ENCODE peak calls at places on chromosomes 12 and 14, in seven cellular contexts. One of them, this sample, is unnamed.

GRCh38 chr12:15171015-15171646 is 50.1 kb downstream of the RERG start:
- DNase-seq in CD8-positive, alpha-beta memory T cell: no peak
- DNase-seq in NCI-H146: no peak
- DNase-seq in GOT3: no peak
- DNase-seq in GM13977: no peak
- DNase-seq in mucosa of descending colon: no peak
- DNase-seq in stimulated activated CD4-positive, alpha-beta T cell treated with anti-CD3 and anti-CD28 coated beads, Interleukin-15, amount 100 ng/mL, for 24 hours: no peak
- DNase-seq in this sample: no peak

GRCh38 chr14:23695220-23695999 is 59.2 kb downstream of the DHRS2 start:
- DNase-seq in NCI-H146: no peak
- DNase-seq in GOT3: no peak
- DNase-seq in mucosa of descending colon: peak; percentile 12
- DNase-seq in GM13977: no peak
- DNase-seq in CD8-positive, alpha-beta memory T cell: no peak
- DNase-seq in stimulated activated CD4-positive, alpha-beta T cell treated with anti-CD3 and anti-CD28 coated beads, Interleukin-15, amount 100 ng/mL, for 24 hours: peak; percentile 4
- DNase-seq in this sample: no peak

GRCh38 chr12:125263385-125263784 is 198.2 kb downstream of the AACS start:
- DNase-seq in GM13977: no peak
- DNase-seq in GOT3: no peak
- DNase-seq in stimulated activated CD4-positive, alpha-beta T cell treated with anti-CD3 and anti-CD28 coated beads, Interleukin-15, amount 100 ng/mL, for 24 hours: no peak
- DNase-seq in mucosa of descending colon: no peak
- DNase-seq in NCI-H146: no peak
- DNase-seq in CD8-positive, alpha-beta memory T cell: no peak
- DNase-seq in this sample: no peak

GRCh38 chr14:101665478-101666078 is 95.9 kb upstream of the PPP2R5C start:
- DNase-seq in mucosa of descending colon: peak; percentile 71
- DNase-seq in GM13977: peak; percentile 28
- DNase-seq in stimulated activated CD4-positive, alpha-beta T cell treated with anti-CD3 and anti-CD28 coated beads, Interleukin-15, amount 100 ng/mL, for 24 hours: peak; percentile 66
- DNase-seq in GOT3: no peak
- DNase-seq in NCI-H146: peak; percentile 0
- DNase-seq in CD8-positive, alpha-beta memory T cell: no peak
- DNase-seq in this sample: no peak

GRCh38 chr14:53515264-53515663 is 362.1 kb upstream of the DDHD1 start:
- DNase-seq in GOT3: no peak
- DNase-seq in GM13977: no peak
- DNase-seq in mucosa of descending colon: no peak
- DNase-seq in stimulated activated CD4-positive, alpha-beta T cell treated with anti-CD3 and anti-CD28 coated beads, Interleukin-15, amount 100 ng/mL, for 24 hours: no peak
- DNase-seq in CD8-positive, alpha-beta memory T cell: no peak
- DNase-seq in NCI-H146: no peak
- DNase-seq in this sample: no peak

GRCh38 chr12:109331546-109331945 is 16.2 kb upstream of the MYO1H start:
- DNase-seq in stimulated activated CD4-positive, alpha-beta T cell treated with anti-CD3 and anti-CD28 coated beads, Interleukin-15, amount 100 ng/mL, for 24 hours: no peak
- DNase-seq in GOT3: no peak
- DNase-seq in CD8-positive, alpha-beta memory T cell: no peak
- DNase-seq in NCI-H146: peak; percentile 68
- DNase-seq in mucosa of descending colon: no peak
- DNase-seq in GM13977: no peak
- DNase-seq in this sample: no peak

GRCh38 chr12:103930787-103931536 is 752 bp downstream of the HSP90B1 start:
- DNase-seq in mucosa of descending colon: peak; percentile 39
- DNase-seq in stimulated activated CD4-positive, alpha-beta T cell treated with anti-CD3 and anti-CD28 coated beads, Interleukin-15, amount 100 ng/mL, for 24 hours: peak; percentile 42
- DNase-seq in GOT3: no peak
- DNase-seq in NCI-H146: peak; percentile 37
- DNase-seq in GM13977: no peak
- DNase-seq in CD8-positive, alpha-beta memory T cell: no peak
- DNase-seq in this sample: no peak

GRCh38 chr12:67534671-67535070 is 113.9 kb upstream of the DYRK2 start:
- DNase-seq in GOT3: peak; percentile 75
- DNase-seq in stimulated activated CD4-positive, alpha-beta T cell treated with anti-CD3 and anti-CD28 coated beads, Interleukin-15, amount 100 ng/mL, for 24 hours: no peak
- DNase-seq in GM13977: no peak
- DNase-seq in NCI-H146: no peak
- DNase-seq in mucosa of descending colon: no peak
- DNase-seq in CD8-positive, alpha-beta memory T cell: no peak
- DNase-seq in this sample: no peak

GRCh38 chr14:102947321-102948103 is 25.0 kb downstream of the AMN start:
- DNase-seq in mucosa of descending colon: peak; percentile 16
- DNase-seq in stimulated activated CD4-positive, alpha-beta T cell treated with anti-CD3 and anti-CD28 coated beads, Interleukin-15, amount 100 ng/mL, for 24 hours: no peak
- DNase-seq in GM13977: no peak
- DNase-seq in NCI-H146: no peak
- DNase-seq in CD8-positive, alpha-beta memory T cell: no peak
- DNase-seq in GOT3: no peak
- DNase-seq in this sample: no peak

GRCh38 chr14:100190126-100190525 is 30.7 kb upstream of the DEGS2 start:
- DNase-seq in stimulated activated CD4-positive, alpha-beta T cell treated with anti-CD3 and anti-CD28 coated beads, Interleukin-15, amount 100 ng/mL, for 24 hours: no peak
- DNase-seq in CD8-positive, alpha-beta memory T cell: no peak
- DNase-seq in mucosa of descending colon: no peak
- DNase-seq in GOT3: no peak
- DNase-seq in NCI-H146: no peak
- DNase-seq in GM13977: no peak
- DNase-seq in this sample: no peak

GRCh38 chr12:110245278-110245868 is 35.7 kb upstream of the ATP2A2 start:
- DNase-seq in GM13977: peak; percentile 56
- DNase-seq in GOT3: no peak
- DNase-seq in mucosa of descending colon: peak; percentile 86
- DNase-seq in NCI-H146: peak; percentile 58
- DNase-seq in CD8-positive, alpha-beta memory T cell: peak; percentile 19
- DNase-seq in stimulated activated CD4-positive, alpha-beta T cell treated with anti-CD3 and anti-CD28 coated beads, Interleukin-15, amount 100 ng/mL, for 24 hours: peak; percentile 61
- DNase-seq in this sample: peak; percentile 21

GRCh38 chr12:75738486-75738885 is 227.1 kb upstream of the KRR1 start:
- DNase-seq in stimulated activated CD4-positive, alpha-beta T cell treated with anti-CD3 and anti-CD28 coated beads, Interleukin-15, amount 100 ng/mL, for 24 hours: peak; percentile 61
- DNase-seq in NCI-H146: no peak
- DNase-seq in GM13977: peak; percentile 48
- DNase-seq in CD8-positive, alpha-beta memory T cell: no peak
- DNase-seq in mucosa of descending colon: no peak
- DNase-seq in GOT3: no peak
- DNase-seq in this sample: no peak

GRCh38 chr14:45673420-45673819 is 420.4 kb upstream of the MIS18BP1 start:
- DNase-seq in GM13977: no peak
- DNase-seq in NCI-H146: no peak
- DNase-seq in mucosa of descending colon: no peak
- DNase-seq in CD8-positive, alpha-beta memory T cell: no peak
- DNase-seq in GOT3: no peak
- DNase-seq in stimulated activated CD4-positive, alpha-beta T cell treated with anti-CD3 and anti-CD28 coated beads, Interleukin-15, amount 100 ng/mL, for 24 hours: no peak
- DNase-seq in this sample: no peak

GRCh38 chr14:61581340-61581739 is 114.0 kb upstream of the HIF1A start:
- DNase-seq in GOT3: no peak
- DNase-seq in CD8-positive, alpha-beta memory T cell: no peak
- DNase-seq in NCI-H146: no peak
- DNase-seq in stimulated activated CD4-positive, alpha-beta T cell treated with anti-CD3 and anti-CD28 coated beads, Interleukin-15, amount 100 ng/mL, for 24 hours: no peak
- DNase-seq in mucosa of descending colon: no peak
- DNase-seq in GM13977: no peak
- DNase-seq in this sample: no peak

GRCh38 chr12:66693901-66694513 is 15.1 kb upstream of the GRIP1 start:
- DNase-seq in GOT3: no peak
- DNase-seq in stimulated activated CD4-positive, alpha-beta T cell treated with anti-CD3 and anti-CD28 coated beads, Interleukin-15, amount 100 ng/mL, for 24 hours: peak; percentile 15
- DNase-seq in GM13977: peak; percentile 45
- DNase-seq in mucosa of descending colon: peak; percentile 59
- DNase-seq in NCI-H146: peak; percentile 57
- DNase-seq in CD8-positive, alpha-beta memory T cell: no peak
- DNase-seq in this sample: no peak

GRCh38 chr12:47602330-47602729 is 103.5 kb downstream of the RPAP3 start:
- DNase-seq in stimulated activated CD4-positive, alpha-beta T cell treated with anti-CD3 and anti-CD28 coated beads, Interleukin-15, amount 100 ng/mL, for 24 hours: no peak
- DNase-seq in GM13977: no peak
- DNase-seq in mucosa of descending colon: no peak
- DNase-seq in CD8-positive, alpha-beta memory T cell: no peak
- DNase-seq in NCI-H146: no peak
- DNase-seq in GOT3: no peak
- DNase-seq in this sample: no peak

GRCh38 chr12:123435636-123436016 is 858 bp downstream of the RILPL2 start:
- DNase-seq in GOT3: no peak
- DNase-seq in GM13977: no peak
- DNase-seq in CD8-positive, alpha-beta memory T cell: no peak
- DNase-seq in stimulated activated CD4-positive, alpha-beta T cell treated with anti-CD3 and anti-CD28 coated beads, Interleukin-15, amount 100 ng/mL, for 24 hours: no peak
- DNase-seq in mucosa of descending colon: no peak
- DNase-seq in NCI-H146: no peak
- DNase-seq in this sample: no peak

GRCh38 chr12:127599441-127599840 is 667.5 kb upstream of the TMEM132C start:
- DNase-seq in CD8-positive, alpha-beta memory T cell: no peak
- DNase-seq in NCI-H146: no peak
- DNase-seq in stimulated activated CD4-positive, alpha-beta T cell treated with anti-CD3 and anti-CD28 coated beads, Interleukin-15, amount 100 ng/mL, for 24 hours: no peak
- DNase-seq in GM13977: no peak
- DNase-seq in mucosa of descending colon: no peak
- DNase-seq in GOT3: no peak
- DNase-seq in this sample: no peak

GRCh38 chr12:21379218-21379617 is 6.5 kb downstream of the IAPP start:
- DNase-seq in NCI-H146: no peak
- DNase-seq in GM13977: no peak
- DNase-seq in GOT3: no peak
- DNase-seq in CD8-positive, alpha-beta memory T cell: no peak
- DNase-seq in stimulated activated CD4-positive, alpha-beta T cell treated with anti-CD3 and anti-CD28 coated beads, Interleukin-15, amount 100 ng/mL, for 24 hours: no peak
- DNase-seq in mucosa of descending colon: no peak
- DNase-seq in this sample: no peak

GRCh38 chr12:39043425-39043824 is 138.0 kb upstream of the CPNE8 start:
- DNase-seq in mucosa of descending colon: no peak
- DNase-seq in stimulated activated CD4-positive, alpha-beta T cell treated with anti-CD3 and anti-CD28 coated beads, Interleukin-15, amount 100 ng/mL, for 24 hours: no peak
- DNase-seq in CD8-positive, alpha-beta memory T cell: no peak
- DNase-seq in GOT3: no peak
- DNase-seq in NCI-H146: no peak
- DNase-seq in GM13977: no peak
- DNase-seq in this sample: no peak

This sample was measured in effector memory CD4-positive, alpha-beta T cell.